ENCODE peak calls at places on chromosomes 7 and 10, in five cellular contexts. C is stomach, V is IMR-90, F is A549, J is transverse colon. I is an unnamed sample. For H3K4me1 and H3K9me3, the result is how much of the 10 kb centered on the place peaks cover.

GRCh38 chr10:37639200-37639599 is 218.2 kb downstream of the ZNF248 start:
- DNase-seq in C (no peak), V (no peak), F (no peak), J (no peak), I (no peak)

GRCh38 chr7:5396542-5396941 is 27.1 kb downstream of the TNRC18 start:
- DNase-seq in C (peak), V (no peak), F (peak), J (peak), I (no peak)

GRCh38 chr7:16347461-16348192 is 73.7 kb downstream of the CRPPA start:
- DNase-seq in C (no peak), V (peak), F (no peak), J (no peak), I (no peak)

GRCh38 chr7:158740013-158740656 is 35.5 kb upstream of the NCAPG2 start:
- DNase-seq in C (peak), V (peak), F (no peak), J (peak), I (no peak)

GRCh38 chr7:154566877-154567276 is 436.0 kb downstream of the PAXIP1 start:
- DNase-seq in C (no peak), V (no peak), F (no peak), J (no peak), I (no peak)

GRCh38 chr7:158587425-158588084 is at the start of gene PTPRN2:
- DNase-seq in C (peak), V (peak), F (peak), J (peak), I (peak)

GRCh38 chr7:130086938-130087337 is 16.6 kb downstream of the KLHDC10 start:
- DNase-seq in C (no peak), V (no peak), F (no peak), J (no peak), I (no peak)

GRCh38 chr7:45103958-45104843 is 7.3 kb downstream of the TBRG4 start:
- DNase-seq in C (no peak), V (no peak), F (no peak), J (no peak), I (peak)

GRCh38 chr7:130959743-130960207 is 225.8 kb upstream of the KLF14 start:
- DNase-seq in C (no peak), V (peak), F (peak), J (no peak), I (peak)

GRCh38 chr10:69517271-69517848 is 55.9 kb downstream of the NEUROG3 start:
- DNase-seq in C (no peak), V (no peak), F (no peak), J (no peak), I (no peak)

GRCh38 chr7:66016131-66016461 is 34.1 kb upstream of the GUSB start:
- DNase-seq in C (no peak), V (peak), F (no peak), J (no peak), I (no peak)

GRCh38 chr7:18420758-18421157 is 74.8 kb upstream of the HDAC9 start:
- DNase-seq in C (no peak), V (peak), F (no peak), J (no peak), I (peak)

GRCh38 chr10:77157248-77158019 is 480.2 kb downstream of the KCNMA1 start:
- DNase-seq in C (no peak), V (no peak), F (no peak), J (peak), I (no peak)

GRCh38 chr10:24882047-24882698 is 70.2 kb downstream of the PRTFDC1 start:
- DNase-seq in C (no peak), V (peak), F (no peak), J (peak), I (no peak)

GRCh38 chr7:64854969-64855368 is 48.1 kb upstream of the ZNF273 start:
- DNase-seq in C (no peak), V (no peak), F (no peak), J (no peak), I (no peak)

GRCh38 chr10:17644485-17644964 is 574 bp downstream of the STAM start:
- DNase-seq in C (no peak), V (peak), F (no peak), J (no peak), I (no peak)

GRCh38 chr10:68981074-68981473 is 7.5 kb upstream of the KIFBP start:
- DNase-seq in C (no peak), V (no peak), F (peak), J (no peak), I (no peak)

GRCh38 chr7:2958416-2959342 is 85.0 kb downstream of the CARD11 start:
- DNase-seq in C (no peak), V (no peak), F (no peak), J (no peak), I (no peak)

DNA sequence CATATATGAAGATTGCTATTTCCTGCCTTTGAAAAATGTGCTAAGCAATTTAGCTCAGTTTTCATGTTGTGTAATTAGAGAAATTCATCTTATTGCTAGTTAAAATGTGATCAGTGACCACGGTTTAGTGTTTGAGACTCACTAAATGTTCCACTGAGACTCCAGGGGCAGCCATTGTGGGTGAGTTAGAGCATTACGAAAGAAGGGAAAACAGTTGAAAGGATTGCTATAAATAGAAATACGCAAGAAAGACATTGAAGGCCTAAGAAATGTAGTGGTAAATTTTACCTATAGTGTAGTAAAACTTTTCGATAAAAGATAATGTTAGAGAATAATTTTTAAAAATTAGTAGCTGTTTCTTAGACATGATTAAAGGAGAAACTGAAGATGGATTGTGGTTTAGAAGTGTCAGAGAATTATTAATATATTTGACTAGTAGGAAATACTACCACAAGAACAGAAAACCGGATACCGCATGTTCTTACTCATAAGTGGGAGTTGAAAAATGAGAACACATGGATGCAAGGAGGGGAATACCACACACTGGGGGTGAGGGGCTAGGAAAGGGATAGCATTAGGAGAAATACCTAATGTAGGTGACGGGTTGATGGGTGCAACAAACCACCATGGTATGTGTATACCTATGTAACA is 394.5 kb downstream of the SEMA3D start:
- DNase-seq in C (no peak), V (no peak), F (no peak), J (no peak), I (no peak)
- H3K4me3 ChIP-seq in C (no peak), V (no peak), F (no peak), J (no peak), I (no peak)

DNA sequence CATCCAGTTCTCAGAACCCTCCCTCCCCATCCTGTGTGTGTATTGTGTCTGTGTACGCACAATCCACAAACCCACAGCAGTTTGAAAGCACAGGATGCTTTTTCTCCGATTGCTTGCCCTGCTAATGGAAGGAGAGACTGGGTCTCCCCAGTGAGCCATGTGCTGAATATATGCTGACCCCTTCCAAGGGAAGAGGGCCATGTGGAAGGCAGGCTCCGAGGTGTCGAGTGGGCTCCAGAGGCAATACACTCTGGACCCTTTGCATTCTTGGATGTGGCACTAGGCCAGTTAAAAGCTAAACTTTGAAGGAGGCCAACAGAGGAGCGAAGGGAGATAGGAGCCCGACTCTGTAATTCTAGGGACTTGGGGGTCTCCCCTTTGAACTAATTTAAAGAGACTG is 10.7 kb downstream of the DUSP5 start:
- DNase-seq in C (no peak), V (no peak), F (no peak), J (no peak), I (no peak)
- H3K4me1 ChIP-seq in C (under half), V (under half), F (half or more), J (under half), I (under half)

GRCh38 chr7:81030472-81030871 is 111.6 kb upstream of the SEMA3C start:
- DNase-seq in C (no peak), V (no peak), F (no peak), J (no peak), I (no peak)
- H3K9me3 ChIP-seq in C (under half), V (under half), F (under half), J (under half), I (under half)

DNA sequence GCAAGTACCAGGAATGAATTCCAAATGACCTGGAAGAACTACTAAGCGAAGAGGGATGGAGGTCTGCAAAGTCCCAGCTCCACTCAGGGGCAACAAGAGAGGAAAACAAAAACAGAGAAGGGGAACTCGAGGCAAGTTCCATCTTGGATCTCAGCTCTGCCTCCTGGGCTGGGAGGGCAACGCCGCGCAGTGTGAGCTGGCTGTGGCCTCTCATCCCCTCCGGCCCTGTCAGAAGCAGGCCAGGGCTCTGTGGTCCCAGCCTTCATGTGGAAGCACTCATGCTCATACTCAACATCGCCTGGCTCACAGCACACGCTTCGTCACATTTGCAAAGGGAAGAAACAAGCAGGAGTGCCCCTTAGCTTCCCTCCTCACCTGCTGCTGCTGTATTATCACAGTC is 627.9 kb upstream of the MGMT start:
- DNase-seq in C (no peak), V (no peak), F (no peak), J (no peak), I (no peak)
- H3K4me3 ChIP-seq in C (no peak), V (no peak), F (no peak), J (no peak), I (no peak)

GRCh38 chr10:119893845-119894427 is 1.4 kb downstream of the SEC23IP start:
- DNase-seq in C (no peak), V (no peak), F (no peak), J (no peak), I (no peak)
- H3K4me1 ChIP-seq in C (half or more), V (under half), F (under half), J (under half), I (under half)

DNA sequence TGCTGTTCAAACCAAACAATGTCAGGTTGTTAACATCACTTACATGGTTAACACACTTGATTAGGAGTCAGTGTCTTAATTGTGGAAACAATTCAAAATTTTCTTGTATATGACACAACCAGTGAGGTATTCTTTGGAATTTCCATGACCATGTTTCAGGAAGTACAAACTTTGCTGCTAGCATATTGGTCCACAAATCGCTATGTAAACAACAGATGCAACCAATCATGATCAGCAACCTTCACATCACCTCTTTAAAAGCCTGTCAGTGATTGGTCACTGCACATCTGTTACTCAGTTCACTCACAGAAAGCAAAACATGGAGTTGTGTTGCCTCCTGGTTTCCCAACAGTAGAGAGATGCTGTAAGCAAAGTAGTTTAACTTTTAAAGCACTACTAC is 108.9 kb upstream of the FAM3C start:
- DNase-seq in C (no peak), V (peak), F (no peak), J (no peak), I (no peak)
- H3K9me3 ChIP-seq in C (under half), V (under half), F (under half), J (under half), I (under half)

GRCh38 chr7:1455955-1456354 is 3.3 kb downstream of the MICALL2 start:
- DNase-seq in C (no peak), V (no peak), F (no peak), J (no peak), I (no peak)

GRCh38 chr7:1455241-1455939 is 3.9 kb downstream of the MICALL2 start:
- DNase-seq in C (peak), V (no peak), F (no peak), J (peak), I (no peak)

GRCh38 chr7:1457949-1458675 is 1.2 kb downstream of the MICALL2 start:
- DNase-seq in C (no peak), V (no peak), F (no peak), J (no peak), I (no peak)

GRCh38 chr7:1458676-1459511 is at the start of gene MICALL2:
- DNase-seq in C (peak), V (peak), F (peak), J (peak), I (peak)

GRCh38 chr7:1457059-1457948 is 2.0 kb downstream of the MICALL2 start:
- DNase-seq in C (no peak), V (no peak), F (no peak), J (no peak), I (no peak)
- H3K4me3 ChIP-seq in C (peak), V (peak), F (peak), J (no peak), I (no peak)

GRCh38 chr10:81872206-81872605 is 2.8 kb upstream of the NRG3 start:
- DNase-seq in C (no peak), V (no peak), F (no peak), J (no peak), I (no peak)
- H3K4me1 ChIP-seq in C (under half), V (under half), F (under half), J (under half), I (under half)

GRCh38 chr10:108409316-108409715 is 1244.8 kb upstream of the SORCS1 start:
- DNase-seq in C (no peak), V (no peak), F (no peak), J (no peak), I (no peak)
- H3K9me3 ChIP-seq in C (under half), V (under half), F (under half), J (under half), I (under half)

GRCh38 chr7:92609921-92610518 is 19.8 kb upstream of the FAM133B start:
- DNase-seq in C (no peak), V (peak), F (no peak), J (no peak), I (no peak)

GRCh38 chr7:92611735-92612134 is 21.5 kb upstream of the FAM133B start:
- DNase-seq in C (no peak), V (no peak), F (no peak), J (no peak), I (no peak)

GRCh38 chr7:92612501-92612900 is 22.3 kb upstream of the FAM133B start:
- DNase-seq in C (no peak), V (peak), F (no peak), J (no peak), I (no peak)

GRCh38 chr7:92606985-92607384 is 16.8 kb upstream of the FAM133B start:
- DNase-seq in C (no peak), V (no peak), F (no peak), J (no peak), I (no peak)

DNA sequence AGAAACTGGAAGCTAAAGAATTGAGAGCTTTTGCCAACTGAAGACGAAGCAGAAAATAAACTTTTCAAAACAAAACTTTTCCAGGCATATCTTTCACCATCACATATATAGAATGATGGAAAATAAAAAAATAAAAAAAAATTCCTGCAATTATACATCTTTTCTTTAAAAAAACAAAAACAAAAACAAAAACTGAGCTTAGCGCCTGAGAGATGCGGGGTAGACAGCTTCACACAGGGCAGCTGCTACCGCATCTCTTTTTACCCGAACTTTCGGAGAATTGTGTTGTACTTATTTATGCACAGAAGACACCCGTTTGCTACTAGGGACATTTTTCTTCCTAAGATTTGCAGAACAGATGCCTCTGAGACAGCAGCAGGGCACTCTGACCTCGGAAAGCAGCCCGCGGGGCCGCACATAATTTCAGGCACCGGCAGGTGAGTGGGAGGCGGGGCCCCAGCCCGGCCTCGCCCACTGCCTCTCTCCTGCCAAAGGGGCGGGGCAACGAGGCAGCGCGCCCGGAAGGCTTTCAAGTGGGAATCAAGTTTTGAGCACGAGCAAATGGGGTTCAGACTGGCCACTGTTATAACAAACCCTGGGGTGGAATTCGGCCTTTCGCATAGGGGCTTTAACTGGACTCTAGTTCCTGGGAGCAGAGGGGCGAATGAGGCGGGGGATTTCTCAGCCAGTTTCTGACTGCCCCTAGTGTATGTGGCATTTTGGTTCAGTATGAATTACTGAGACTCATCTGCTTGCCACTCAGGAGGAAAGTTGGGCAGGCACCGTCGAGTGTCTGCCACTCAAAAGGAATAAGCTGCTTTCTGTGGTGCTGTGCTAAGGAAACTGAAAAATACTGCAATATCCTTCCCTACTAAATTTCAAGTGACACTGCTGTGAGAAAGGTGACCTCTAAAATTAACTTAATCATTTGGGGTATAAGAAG is 18.5 kb upstream of the FAM133B start:
- DNase-seq in C (no peak), V (no peak), F (no peak), J (no peak), I (no peak)
- H3K4me3 ChIP-seq in C (no peak), V (no peak), F (no peak), J (no peak), I (no peak)